ENCODE peak calls at places on chromosomes 1 and 21, in four cellular contexts. V, J, Q and F are unnamed samples.

GRCh38 chr21:33059319-33059894 is 10.5 kb upstream of the OLIG1 start:
- DNase-seq in V (peak), J (no peak), Q (no peak), F (no peak)

GRCh38 chr1:3651939-3652537 is at the start of gene TP73:
- DNase-seq in V (no peak), J (peak), Q (no peak), F (peak)

GRCh38 chr1:212668477-212668876 is 31.2 kb downstream of the BATF3 start:
- DNase-seq in V (no peak), J (no peak), Q (no peak), F (no peak)

GRCh38 chr1:162389021-162389818 is 7.7 kb downstream of the C1orf226 start:
- DNase-seq in V (no peak), J (no peak), Q (peak), F (no peak)

GRCh38 chr1:84365225-84366221 is 32.8 kb upstream of the DNASE2B start:
- DNase-seq in V (no peak), J (no peak), Q (peak), F (no peak)

GRCh38 chr21:43884861-43885370 is 19.9 kb downstream of the AGPAT3 start:
- DNase-seq in V (peak), J (no peak), Q (no peak), F (no peak)

GRCh38 chr21:42191064-42191463 is 27.9 kb upstream of the ABCG1 start:
- DNase-seq in V (no peak), J (no peak), Q (no peak), F (no peak)

GRCh38 chr21:21003701-21004100 is 5.5 kb downstream of the NCAM2 start:
- DNase-seq in V (no peak), J (no peak), Q (peak), F (no peak)

GRCh38 chr1:29986986-29987385 is 736.4 kb downstream of the MATN1 start:
- DNase-seq in V (no peak), J (no peak), Q (no peak), F (no peak)

GRCh38 chr1:166972193-166972592 is 3.1 kb downstream of the ILDR2 start:
- DNase-seq in V (no peak), J (no peak), Q (no peak), F (no peak)

GRCh38 chr1:22350987-22351756 is 100.5 kb upstream of the ZBTB40 start:
- DNase-seq in V (no peak), J (no peak), Q (no peak), F (no peak)

GRCh38 chr1:2415801-2416208 is 3.4 kb upstream of the PEX10 start:
- DNase-seq in V (no peak), J (no peak), Q (no peak), F (no peak)

GRCh38 chr1:57281324-57281723 is 142.5 kb downstream of the DAB1 start:
- DNase-seq in V (no peak), J (no peak), Q (no peak), F (no peak)

GRCh38 chr1:166237675-166238074 is 70.9 kb upstream of the FAM78B start:
- DNase-seq in V (no peak), J (no peak), Q (no peak), F (no peak)

GRCh38 chr1:19311503-19311930 is 427 bp downstream of the AKR7A2 start:
- DNase-seq in V (no peak), J (no peak), Q (no peak), F (peak)

GRCh38 chr1:194295690-194296089 is 1109.3 kb upstream of the B3GALT2 start:
- DNase-seq in V (no peak), J (no peak), Q (peak), F (no peak)

GRCh38 chr1:221991221-221991620 is 249.3 kb upstream of the DUSP10 start:
- DNase-seq in V (no peak), J (no peak), Q (peak), F (no peak)

GRCh38 chr1:61742620-61743431 is 546 bp downstream of the PATJ start:
- DNase-seq in V (peak), J (peak), Q (peak), F (peak)

GRCh38 chr1:84855168-84855567 is 37.8 kb downstream of the LPAR3 start:
- DNase-seq in V (no peak), J (no peak), Q (peak), F (no peak)

GRCh38 chr21:27739187-27739586 is 772.3 kb upstream of the ADAMTS5 start:
- DNase-seq in V (no peak), J (no peak), Q (no peak), F (no peak)

GRCh38 chr1:167109125-167109524 is 15.2 kb downstream of the STYXL2 start:
- DNase-seq in V (no peak), J (no peak), Q (no peak), F (no peak)

GRCh38 chr1:37362990-37363389 is 111.4 kb upstream of the ZC3H12A start:
- DNase-seq in V (peak), J (no peak), Q (no peak), F (no peak)

GRCh38 chr21:45317401-45318145 is 29.9 kb upstream of the POFUT2 start:
- DNase-seq in V (peak), J (peak), Q (peak), F (peak)

GRCh38 chr1:197859024-197859423 is 43.4 kb upstream of the C1orf53 start:
- DNase-seq in V (no peak), J (no peak), Q (no peak), F (no peak)

GRCh38 chr1:42335809-42336518 is 929 bp upstream of the FOXJ3 start:
- DNase-seq in V (no peak), J (no peak), Q (peak), F (no peak)

GRCh38 chr1:96185181-96185580 is 536.4 kb upstream of the PTBP2 start:
- DNase-seq in V (no peak), J (no peak), Q (no peak), F (no peak)